ENCODE peak calls at places on chromosomes 6 and 20, in nine cellular contexts. H is CD4-positive, alpha-beta memory T cell; G is amniotic stem cell; Q is stimulated activated naive CD8-positive, alpha-beta T cell treated with anti-CD3 and anti-CD28 coated beads, Interleukin-15, Interleukin-2, amounts not matched to agents 100 U/mL and 50 U/mL, for 24 hours; Z is HCT116; T is AG20443; F is NCI-H748 treated with DMSO at 0.1 percent for 48 hours; B is PC-9; V is AML-193. N is an unnamed sample.

GRCh38 chr6:161418458-161418945 is 144.6 kb upstream of the AGPAT4 start:
- DNase-seq in H (peak), G (peak), Q (peak), Z (peak), T (peak), F (peak), B (peak), V (peak), N (no peak)

GRCh38 chr6:119683022-119683421 is 333.5 kb upstream of the MAN1A1 start:
- DNase-seq in H (no peak), G (no peak), Q (no peak), Z (no peak), T (no peak), F (peak), B (peak), V (no peak), N (no peak)

GRCh38 chr6:55642366-55642765 is 63.4 kb upstream of the HMGCLL1 start:
- DNase-seq in H (no peak), G (no peak), Q (no peak), Z (no peak), T (no peak), F (no peak), B (no peak), V (no peak), N (no peak)

GRCh38 chr6:138509371-138509770 is 10.1 kb upstream of the NHSL1 start:
- DNase-seq in H (peak), G (no peak), Q (peak), Z (peak), T (peak), F (peak), B (peak), V (peak), N (no peak)

GRCh38 chr6:139832906-139833305 is 458.5 kb upstream of the CITED2 start:
- DNase-seq in H (no peak), G (no peak), Q (no peak), Z (no peak), T (no peak), F (no peak), B (no peak), V (no peak), N (no peak)

GRCh38 chr20:59008715-59009336 is 1.8 kb upstream of the CTSZ start:
- DNase-seq in H (no peak), G (no peak), Q (no peak), Z (no peak), T (no peak), F (no peak), B (no peak), V (no peak), N (no peak)

GRCh38 chr6:3841066-3841454 is 8.1 kb upstream of the FAM50B start:
- DNase-seq in H (no peak), G (no peak), Q (no peak), Z (no peak), T (no peak), F (no peak), B (no peak), V (no peak), N (no peak)

GRCh38 chr20:62042025-62042820 is 23.5 kb downstream of the TAF4 start:
- DNase-seq in H (no peak), G (no peak), Q (no peak), Z (no peak), T (no peak), F (no peak), B (no peak), V (no peak), N (no peak)

GRCh38 chr20:57378646-57379262 is 12.4 kb upstream of the RBM38 start:
- DNase-seq in H (no peak), G (no peak), Q (no peak), Z (no peak), T (no peak), F (no peak), B (no peak), V (no peak), N (no peak)

GRCh38 chr20:57301026-57301425 is 28.6 kb upstream of the SPO11 start:
- DNase-seq in H (no peak), G (no peak), Q (no peak), Z (no peak), T (no peak), F (no peak), B (no peak), V (no peak), N (no peak)

GRCh38 chr6:38865521-38866174 is 150.5 kb downstream of the DNAH8 start:
- DNase-seq in H (no peak), G (no peak), Q (no peak), Z (no peak), T (no peak), F (no peak), B (no peak), V (no peak), N (no peak)

GRCh38 chr20:25297141-25297905 is 49.4 kb downstream of the PYGB start:
- DNase-seq in H (no peak), G (no peak), Q (no peak), Z (no peak), T (no peak), F (no peak), B (no peak), V (no peak), N (no peak)

GRCh38 chr6:12957321-12958051 is 240.9 kb downstream of the PHACTR1 start:
- DNase-seq in H (peak), G (no peak), Q (peak), Z (no peak), T (peak), F (peak), B (no peak), V (peak), N (no peak)

GRCh38 chr6:2209226-2209809 is 36.1 kb downstream of the GMDS start:
- DNase-seq in H (no peak), G (no peak), Q (peak), Z (peak), T (peak), F (peak), B (peak), V (peak), N (no peak)

GRCh38 chr6:137775720-137776119 is 91.3 kb upstream of the TNFAIP3 start:
- DNase-seq in H (no peak), G (no peak), Q (no peak), Z (no peak), T (no peak), F (no peak), B (no peak), V (no peak), N (no peak)

GRCh38 chr20:39861381-39861780 is 827.7 kb downstream of the MAFB start:
- DNase-seq in H (no peak), G (no peak), Q (no peak), Z (no peak), T (no peak), F (peak), B (no peak), V (no peak), N (no peak)

GRCh38 chr6:78577585-78577984 is 289.8 kb upstream of the IRAK1BP1 start:
- DNase-seq in H (no peak), G (no peak), Q (no peak), Z (no peak), T (no peak), F (peak), B (no peak), V (no peak), N (no peak)

N was measured in SIG-M5.